ENCODE peak calls at places on chromosome 7, in four cellular contexts. F is WTC11, C is astrocyte of the spinal cord, W is progenitor cell of endocrine pancreas. E is an unnamed sample.

GRCh38 chr7:101945034-101945758 is 127.8 kb downstream of the CUX1 start:
- DNase-seq in F (no peak), C (no peak), W (no peak), E (no peak)

GRCh38 chr7:6496842-6497636 is 49.3 kb upstream of the DAGLB start:
- DNase-seq in F (no peak), C (no peak), W (no peak), E (no peak)

GRCh38 chr7:133023370-133024075 is 58.4 kb downstream of the CHCHD3 start:
- DNase-seq in F (no peak), C (peak; percentile 32), W (no peak), E (no peak)

GRCh38 chr7:50781894-50782293 is 802 bp downstream of the GRB10 start:
- DNase-seq in F (no peak), C (no peak), W (no peak), E (no peak)

GRCh38 chr7:94344826-94345225 is 49.9 kb upstream of the COL1A2 start:
- DNase-seq in F (no peak), C (peak; percentile 60), W (no peak), E (no peak)

GRCh38 chr7:137936509-137937201 is 65.2 kb downstream of the CREB3L2 start:
- DNase-seq in F (no peak), C (no peak), W (no peak), E (no peak)

GRCh38 chr7:155424301-155425010 is 33.5 kb upstream of the EN2 start:
- DNase-seq in F (no peak), C (no peak), W (no peak), E (no peak)

GRCh38 chr7:17041324-17041723 is 159.5 kb upstream of the AGR3 start:
- DNase-seq in F (no peak), C (peak; percentile 79), W (no peak), E (no peak)

GRCh38 chr7:151715661-151716338 is 161.1 kb downstream of the PRKAG2 start:
- DNase-seq in F (no peak), C (no peak), W (no peak), E (no peak)

GRCh38 chr7:4820968-4821471 is 40.8 kb downstream of the PAPOLB start:
- DNase-seq in F (no peak), C (no peak), W (no peak), E (no peak)

GRCh38 chr7:16028103-16028502 is 341.6 kb upstream of the MEOX2 start:
- DNase-seq in F (no peak), C (peak; percentile 72), W (no peak), E (no peak)

GRCh38 chr7:12957487-12957886 is 270.1 kb downstream of the ARL4A start:
- DNase-seq in F (no peak), C (no peak), W (no peak), E (no peak)

GRCh38 chr7:128446306-128446705 is 9.4 kb upstream of the HILPDA start:
- DNase-seq in F (no peak), C (no peak), W (no peak), E (no peak)

GRCh38 chr7:801940-802364 is 30.3 kb upstream of the SUN1 start:
- DNase-seq in F (no peak), C (no peak), W (no peak), E (no peak)

GRCh38 chr7:1662101-1662500 is 8.0 kb upstream of the ELFN1 start:
- DNase-seq in F (peak; percentile 10), C (no peak), W (no peak), E (no peak)

GRCh38 chr7:20330176-20330796 is 414 bp upstream of the ITGB8 start:
- DNase-seq in F (peak; percentile 64), C (peak; percentile 92), W (peak; percentile 56), E (no peak)

GRCh38 chr7:99926351-99926750 is 3.1 kb downstream of the GJC3 start:
- DNase-seq in F (no peak), C (no peak), W (no peak), E (no peak)

GRCh38 chr7:134932707-134933370 is 53.5 kb upstream of the AGBL3 start:
- DNase-seq in F (no peak), C (peak; percentile 78), W (no peak), E (no peak)

GRCh38 chr7:93636276-93636675 is 61.8 kb upstream of the CALCR start:
- DNase-seq in F (no peak), C (no peak), W (no peak), E (no peak)

GRCh38 chr7:19016140-19016539 is 101.3 kb downstream of the TWIST1 start:
- DNase-seq in F (no peak), C (peak; percentile 38), W (no peak), E (no peak)

GRCh38 chr7:117212969-117213877 is 109.6 kb downstream of the WNT2 start:
- DNase-seq in F (peak; percentile 73), C (peak; percentile 73), W (peak; percentile 28), E (no peak)

GRCh38 chr7:11605749-11606148 is 226.2 kb downstream of the THSD7A start:
- DNase-seq in F (no peak), C (no peak), W (no peak), E (no peak)

GRCh38 chr7:83850037-83850619 is 201.2 kb upstream of the SEMA3E start:
- DNase-seq in F (no peak), C (no peak), W (no peak), E (no peak)

GRCh38 chr7:129423700-129424410 is 10.4 kb upstream of the STRIP2 start:
- DNase-seq in F (no peak), C (peak; percentile 7), W (no peak), E (no peak)

GRCh38 chr7:158129037-158130022 is 458.3 kb downstream of the PTPRN2 start:
- DNase-seq in F (no peak), C (no peak), W (no peak), E (no peak)

GRCh38 chr7:16345979-16346958 is 75.1 kb downstream of the CRPPA start:
- DNase-seq in F (no peak), C (peak; percentile 91), W (no peak), E (no peak)

GRCh38 chr7:4753610-4754432 is 21.6 kb upstream of the AP5Z1 start:
- DNase-seq in F (peak; percentile 92), C (peak; percentile 44), W (peak; percentile 79), E (peak; percentile 81)

GRCh38 chr7:86904949-86905834 is 154.3 kb downstream of the ELAPOR2 start:
- DNase-seq in F (peak; percentile 12), C (peak; percentile 24), W (no peak), E (no peak)

GRCh38 chr7:99720370-99721128 is 14.4 kb downstream of the CYP3A7 start:
- DNase-seq in F (no peak), C (no peak), W (no peak), E (no peak)

GRCh38 chr7:26686448-26686981 is 177.9 kb downstream of the SKAP2 start:
- DNase-seq in F (peak; percentile 19), C (peak; percentile 85), W (no peak), E (no peak)

GRCh38 chr7:1098243-1099153 is 10.6 kb downstream of the GPER1 start:
- DNase-seq in F (no peak), C (no peak), W (no peak), E (no peak)

GRCh38 chr7:2967705-2968104 is 76.0 kb downstream of the CARD11 start:
- DNase-seq in F (no peak), C (no peak), W (no peak), E (no peak)

GRCh38 chr7:123789200-123789784 is 40.5 kb upstream of the WASL start:
- DNase-seq in F (no peak), C (no peak), W (no peak), E (no peak)

GRCh38 chr7:4151524-4151923 is 530.6 kb upstream of the FOXK1 start:
- DNase-seq in F (no peak), C (no peak), W (no peak), E (no peak)

GRCh38 chr7:151104411-151105235 is 18.3 kb downstream of the AGAP3 start:
- DNase-seq in F (peak; percentile 50), C (peak; percentile 90), W (no peak), E (no peak)

GRCh38 chr7:78794101-78794500 is 659.4 kb downstream of the MAGI2 start:
- DNase-seq in F (no peak), C (no peak), W (no peak), E (no peak)

GRCh38 chr7:155921804-155922506 is 109.7 kb upstream of the SHH start:
- DNase-seq in F (peak; percentile 19), C (no peak), W (peak; percentile 56), E (no peak)

GRCh38 chr7:104805449-104806317 is 208.3 kb upstream of the KMT2E start:
- DNase-seq in F (no peak), C (no peak), W (no peak), E (no peak)

GRCh38 chr7:101824440-101824839 is 7.0 kb downstream of the CUX1 start:
- DNase-seq in F (no peak), C (no peak), W (no peak), E (no peak)

GRCh38 chr7:64599341-64599740 is 36.5 kb upstream of the ZNF680 start:
- DNase-seq in F (no peak), C (no peak), W (no peak), E (no peak)
- TF ChIP-seq CTCF in F (no peak), C (no peak), W (no peak), E (no peak)

GRCh38 chr7:24800073-24800472 is 42.8 kb upstream of the GSDME start:
- DNase-seq in F (no peak), C (no peak), W (no peak), E (no peak)

GRCh38 chr7:24793982-24794648 is 36.9 kb upstream of the GSDME start:
- DNase-seq in F (no peak), C (no peak), W (no peak), E (no peak)

GRCh38 chr7:24800667-24801066 is 43.4 kb upstream of the GSDME start:
- DNase-seq in F (no peak), C (no peak), W (no peak), E (no peak)

GRCh38 chr7:24795407-24795767 is 38.1 kb upstream of the GSDME start:
- DNase-seq in F (no peak), C (no peak), W (no peak), E (no peak)

GRCh38 chr7:24797270-24797669 is 40.0 kb upstream of the GSDME start:
- DNase-seq in F (no peak), C (no peak), W (no peak), E (no peak)
- TF ChIP-seq CTCF in F (no peak), C (no peak), W (no peak), E (no peak)

DNA sequence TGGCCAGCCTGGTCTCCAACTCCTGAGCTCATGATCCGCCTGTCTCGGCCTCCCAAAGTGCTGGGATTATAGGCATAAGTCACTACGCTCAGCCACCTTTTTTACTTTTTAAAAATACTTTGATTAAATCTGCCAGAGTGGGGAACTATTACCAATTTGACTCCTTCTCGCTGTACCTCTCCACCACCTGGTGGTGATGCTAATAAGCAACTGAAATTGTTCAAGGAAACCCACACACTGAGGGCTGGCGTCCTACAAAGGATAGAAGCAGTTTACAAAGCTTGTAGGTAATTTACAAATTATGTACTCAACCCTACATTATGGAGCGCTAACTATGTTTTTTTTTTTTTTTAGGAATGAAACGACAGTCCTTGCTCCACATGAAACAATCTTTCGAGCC is 111.1 kb downstream of the CPED1 start:
- DNase-seq in F (no peak), C (no peak), W (no peak), E (no peak)
- TF ChIP-seq CTCF in F (no peak), C (no peak), W (peak; percentile 24), E (no peak)

DNA sequence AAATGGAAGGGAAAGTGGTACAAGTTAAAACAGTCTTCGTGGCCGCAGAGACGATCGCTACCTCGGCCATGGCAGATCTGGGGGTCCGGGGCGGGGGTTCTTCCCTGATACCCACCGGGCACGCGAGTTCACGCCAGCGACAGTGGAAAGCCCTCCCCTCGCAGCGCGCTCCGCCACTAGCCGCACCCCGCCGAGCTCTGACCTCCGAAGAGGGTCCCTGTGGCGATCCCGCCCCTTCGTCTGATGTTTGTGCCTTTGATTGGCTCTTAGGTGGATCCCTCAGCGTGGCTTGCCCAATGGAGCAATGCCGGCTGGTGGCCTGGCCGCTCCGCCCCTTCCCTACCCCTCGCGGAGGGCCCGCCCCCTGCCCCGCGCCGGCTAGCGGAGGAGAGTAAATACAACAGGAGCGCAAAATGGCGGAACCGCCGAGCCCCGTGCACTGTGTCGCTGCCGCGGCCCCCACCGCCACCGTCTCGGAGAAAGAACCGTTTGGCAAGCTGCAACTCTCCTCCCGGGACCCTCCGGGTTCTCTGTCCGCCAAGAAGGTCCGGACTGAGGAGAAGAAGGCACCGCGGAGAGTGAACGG is at the start of gene RSBN1L:
- DNase-seq in F (peak; percentile 99), C (peak; percentile 98), W (peak; percentile 98), E (peak; percentile 97)
- TF ChIP-seq CTCF in F (no peak), C (peak; percentile 34), W (peak; percentile 28), E (peak; percentile 53)

E was measured in natural killer cell.